ENCODE peak calls at places on chromosomes 1 and 21, in nine cellular contexts. O, S, W, Z, G, K, N, A and M are unnamed samples.

GRCh38 chr1:206744683-206745082 is 25.9 kb upstream of the IL19 start:
- DNase-seq in O (no peak), S (no peak), W (no peak), Z (no peak), G (no peak), K (no peak), N (no peak), A (no peak), M (no peak)

GRCh38 chr1:234231061-234231892 is 142.0 kb upstream of the COA6 start:
- DNase-seq in O (no peak), S (no peak), W (no peak), Z (peak), G (no peak), K (no peak), N (no peak), A (no peak), M (no peak)

GRCh38 chr1:109769335-109770078 is 5.8 kb upstream of the EPS8L3 start:
- DNase-seq in O (peak), S (peak), W (no peak), Z (peak), G (peak), K (peak), N (no peak), A (no peak), M (no peak)

GRCh38 chr1:171803056-171803455 is 21.6 kb downstream of the METTL13 start:
- DNase-seq in O (no peak), S (no peak), W (no peak), Z (no peak), G (no peak), K (peak), N (no peak), A (no peak), M (no peak)

GRCh38 chr1:177384461-177384860 is 213.7 kb downstream of the BRINP2 start:
- DNase-seq in O (no peak), S (no peak), W (no peak), Z (no peak), G (peak), K (peak), N (no peak), A (no peak), M (no peak)

GRCh38 chr1:244163131-244163530 is 112.0 kb downstream of the ZBTB18 start:
- DNase-seq in O (no peak), S (no peak), W (peak), Z (no peak), G (peak), K (peak), N (no peak), A (no peak), M (no peak)

GRCh38 chr1:95888877-95889799 is 655.1 kb downstream of the RWDD3 start:
- DNase-seq in O (no peak), S (no peak), W (no peak), Z (no peak), G (no peak), K (no peak), N (no peak), A (no peak), M (no peak)

GRCh38 chr1:181335631-181336030 is 147.7 kb upstream of the CACNA1E start:
- DNase-seq in O (no peak), S (no peak), W (no peak), Z (no peak), G (no peak), K (no peak), N (no peak), A (no peak), M (no peak)

GRCh38 chr21:38258803-38259485 is 2.2 kb downstream of the KCNJ15 start:
- DNase-seq in O (no peak), S (no peak), W (peak), Z (no peak), G (peak), K (peak), N (no peak), A (no peak), M (no peak)

GRCh38 chr1:29240400-29240837 is 4.1 kb downstream of the PTPRU start:
- DNase-seq in O (no peak), S (no peak), W (no peak), Z (no peak), G (no peak), K (no peak), N (no peak), A (peak), M (no peak)
- TF ChIP-seq CTCF in O (no peak), S (no peak), W (no peak), Z (no peak), G (peak), K (no peak), N (no peak), A (peak), M (peak)

GRCh38 chr1:52904590-52905375 is 16.8 kb downstream of the ECHDC2 start:
- DNase-seq in O (no peak), S (no peak), W (peak), Z (peak), G (peak), K (peak), N (peak), A (peak), M (no peak)
- TF ChIP-seq CTCF in O (peak), S (no peak), W (peak), Z (no peak), G (peak), K (peak), N (no peak), A (peak), M (peak)

GRCh38 chr21:20507783-20508182 is 490.4 kb upstream of the NCAM2 start:
- DNase-seq in O (no peak), S (no peak), W (no peak), Z (no peak), G (no peak), K (no peak), N (no peak), A (no peak), M (no peak)
- TF ChIP-seq CTCF in O (no peak), S (no peak), W (no peak), Z (no peak), G (no peak), K (no peak), N (no peak), A (no peak), M (no peak)

DNA sequence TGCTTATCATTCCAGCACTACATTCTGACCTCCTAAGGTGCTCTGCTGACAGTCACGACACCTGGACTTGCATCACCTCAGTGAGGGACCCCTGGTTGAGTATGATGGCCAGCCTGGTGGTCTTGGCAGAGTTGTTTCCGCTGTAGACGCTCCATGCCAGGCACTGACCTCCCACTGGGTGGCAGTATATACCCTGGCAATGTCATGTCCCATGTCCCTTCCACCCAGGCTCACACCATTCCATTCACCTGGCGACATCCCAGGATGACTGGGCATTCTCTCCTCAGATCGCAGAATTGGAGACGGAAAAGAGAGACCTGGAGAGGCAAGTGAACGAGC is 5.0 kb downstream of the DNALI1 start:
- DNase-seq in O (no peak), S (peak), W (peak), Z (peak), G (peak), K (peak), N (peak), A (peak), M (no peak)
- TF ChIP-seq CTCF in O (peak), S (peak), W (peak), Z (peak), G (peak), K (peak), N (no peak), A (peak), M (peak)

GRCh38 chr1:156191292-156191954 is 2.5 kb upstream of the SLC25A44 start:
- DNase-seq in O (no peak), S (no peak), W (no peak), Z (no peak), G (no peak), K (no peak), N (no peak), A (no peak), M (no peak)

GRCh38 chr1:156195853-156196252 is 1.9 kb downstream of the SLC25A44 start:
- DNase-seq in O (no peak), S (no peak), W (no peak), Z (no peak), G (no peak), K (no peak), N (no peak), A (no peak), M (no peak)

GRCh38 chr1:156193208-156193487 is 756 bp upstream of the SLC25A44 start:
- DNase-seq in O (no peak), S (no peak), W (no peak), Z (no peak), G (no peak), K (no peak), N (no peak), A (no peak), M (no peak)

GRCh38 chr1:156194300-156194652 is 372 bp downstream of the SLC25A44 start:
- DNase-seq in O (no peak), S (no peak), W (peak), Z (no peak), G (peak), K (peak), N (no peak), A (no peak), M (no peak)

DNA sequence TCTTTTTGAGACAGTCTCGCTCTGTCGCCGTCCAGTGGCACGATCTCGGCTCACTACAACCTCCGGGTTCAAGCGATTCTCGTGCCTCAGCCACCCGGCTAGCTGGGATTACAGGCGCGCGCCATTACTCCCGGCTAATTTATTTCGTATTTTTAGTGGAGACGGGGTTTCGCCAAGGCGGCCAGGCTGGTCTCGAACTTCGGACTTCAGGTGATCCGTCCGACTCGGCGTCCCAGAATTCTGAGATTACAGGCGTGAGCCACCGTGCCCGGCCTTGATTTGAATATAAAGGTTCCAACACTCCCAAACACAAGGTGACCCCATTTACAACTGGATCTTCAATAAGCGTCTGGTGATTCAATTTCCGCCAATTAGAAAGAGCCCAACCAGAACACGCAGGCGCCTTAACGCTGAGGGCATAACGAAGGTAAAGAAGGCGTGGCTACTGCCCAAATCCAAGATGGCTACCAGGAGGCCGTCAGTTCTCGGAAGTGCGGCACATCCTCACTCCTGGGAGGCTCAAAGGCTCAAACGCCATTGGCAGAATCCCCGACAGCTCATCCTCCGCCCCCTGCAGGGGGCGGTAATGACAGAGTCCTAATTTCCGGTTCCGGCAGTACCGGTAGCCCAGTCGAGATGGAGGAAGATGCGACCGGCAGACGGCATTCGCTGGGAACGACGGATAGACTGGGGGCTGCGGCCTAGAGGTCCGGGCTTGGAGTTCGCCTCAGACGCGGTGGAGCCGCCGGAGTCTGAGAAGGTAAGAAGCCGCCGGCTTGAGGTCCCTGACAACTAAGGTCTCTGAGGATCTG is at the start of gene SLC25A44:
- DNase-seq in O (peak), S (peak), W (peak), Z (peak), G (peak), K (peak), N (peak), A (peak), M (peak)
- TF ChIP-seq CTCF in O (peak), S (peak), W (no peak), Z (peak), G (peak), K (peak), N (peak), A (peak), M (peak)